ENCODE peak calls at places on chromosomes 5 and 9, in four cellular contexts. B, U, Y and R are unnamed samples.

GRCh38 chr9:93684161-93684765 is 107.9 kb downstream of the PHF2 start:
- DNase-seq in Y (no peak), U (no peak), B (peak), R (no peak)

GRCh38 chr5:149652697-149653096 is 71.4 kb downstream of the ARHGEF37 start:
- DNase-seq in U (no peak), Y (no peak), B (no peak), R (no peak)

GRCh38 chr5:143124593-143124992 is 278.9 kb downstream of the NR3C1 start:
- DNase-seq in U (no peak), Y (no peak), B (no peak), R (no peak)

GRCh38 chr5:81787843-81788242 is 36.9 kb upstream of the SSBP2 start:
- DNase-seq in B (no peak), U (peak), Y (peak), R (no peak)

GRCh38 chr5:156819967-156820581 is 30.0 kb upstream of the PPP1R2B start:
- DNase-seq in Y (no peak), B (no peak), U (no peak), R (no peak)

GRCh38 chr5:69167488-69167845 is 517 bp downstream of the CCNB1 start:
- DNase-seq in Y (peak), B (no peak), U (peak), R (no peak)

GRCh38 chr5:25128606-25129005 is 483.8 kb upstream of the CDH10 start:
- DNase-seq in U (no peak), B (no peak), Y (no peak), R (no peak)

GRCh38 chr9:86202338-86202882 is 57.0 kb downstream of the C9orf153 start:
- DNase-seq in Y (peak), B (no peak), U (peak), R (peak)

GRCh38 chr5:150562832-150563231 is 54.9 kb downstream of the NDST1 start:
- DNase-seq in B (no peak), U (peak), Y (peak), R (peak)

GRCh38 chr5:112548246-112548982 is 129.3 kb upstream of the EPB41L4A start:
- DNase-seq in B (no peak), U (peak), Y (peak), R (peak)

GRCh38 chr5:106875591-106876297 is 795.0 kb downstream of the EFNA5 start:
- DNase-seq in B (no peak), Y (peak), U (peak), R (peak)

GRCh38 chr9:110058304-110058953 is 149.5 kb downstream of the C9orf152 start:
- DNase-seq in U (peak), Y (peak), B (no peak), R (peak)

GRCh38 chr5:79582186-79582585 is 30.1 kb upstream of the TENT2 start:
- DNase-seq in Y (no peak), U (no peak), B (no peak), R (no peak)

GRCh38 chr9:18778846-18779245 is 254.2 kb downstream of the SAXO1 start:
- DNase-seq in U (no peak), Y (peak), B (no peak), R (no peak)

GRCh38 chr5:139635606-139636206 is 12.4 kb upstream of the CXXC5 start:
- DNase-seq in Y (peak), U (peak), B (peak), R (peak)

GRCh38 chr9:101462558-101462957 is 27.0 kb upstream of the ALDOB start:
- DNase-seq in U (peak), Y (peak), B (no peak), R (no peak)

GRCh38 chr5:59673438-59674058 is 220.0 kb downstream of the PDE4D start:
- DNase-seq in Y (peak), U (peak), B (no peak), R (peak)

GRCh38 chr9:71987471-71988371 is 72.7 kb downstream of the C9orf57 start:
- DNase-seq in Y (no peak), U (no peak), B (no peak), R (peak)

GRCh38 chr9:134500931-134501265 is 140.7 kb upstream of the COL5A1 start:
- DNase-seq in Y (no peak), B (no peak), U (no peak), R (no peak)

GRCh38 chr5:145324767-145325479 is 510.2 kb downstream of the PRELID2 start:
- DNase-seq in U (no peak), Y (peak), B (no peak), R (no peak)

GRCh38 chr5:171840066-171840465 is 54.4 kb downstream of the SMIM23 start:
- DNase-seq in Y (no peak), B (no peak), U (peak), R (no peak)

GRCh38 chr9:20137425-20137824 is 348.6 kb upstream of the SLC24A2 start:
- DNase-seq in U (no peak), B (no peak), Y (no peak), R (no peak)

GRCh38 chr9:91777437-91777836 is 172.6 kb downstream of the ROR2 start:
- DNase-seq in Y (peak), B (no peak), U (peak), R (no peak)

GRCh38 chr5:156367602-156368001 is 40.6 kb downstream of the SGCD start:
- DNase-seq in Y (peak), U (no peak), B (no peak), R (no peak)